ENCODE peak calls at places on chromosome 14, in four cellular contexts. S is posterior vena cava, A is EH, H is NCI-H1092 treated with DMSO at 0.1 percent for 48 hours. V is an unnamed sample.

GRCh38 chr14:69041783-69042182 is 62.7 kb upstream of the ACTN1 start:
- DNase-seq in S (no peak), H (no peak), A (no peak), V (no peak)

GRCh38 chr14:104289485-104289884 is 151.1 kb downstream of the KIF26A start:
- DNase-seq in H (no peak), A (no peak), S (no peak), V (no peak)

GRCh38 chr14:31949709-31950108 is 127.4 kb upstream of the ARHGAP5 start:
- DNase-seq in S (no peak), A (peak), H (no peak), V (no peak)

GRCh38 chr14:57390806-57391562 is 598 bp downstream of the NAA30 start:
- DNase-seq in A (peak), H (peak), S (peak), V (peak)

GRCh38 chr14:104970231-104971068 is 7.7 kb downstream of the AHNAK2 start:
- DNase-seq in A (peak), H (no peak), S (peak), V (no peak)

GRCh38 chr14:86541969-86542368 is 1012.0 kb downstream of the FLRT2 start:
- DNase-seq in A (no peak), S (no peak), H (no peak), V (no peak)

GRCh38 chr14:24013654-24014514 is 25.2 kb downstream of the DHRS4L2 start:
- DNase-seq in H (peak), S (no peak), A (peak), V (peak)

GRCh38 chr14:75531660-75532317 is 9.5 kb downstream of the BATF start:
- DNase-seq in H (no peak), A (peak), S (no peak), V (no peak)

GRCh38 chr14:71776463-71777359 is 155.5 kb upstream of the RGS6 start:
- DNase-seq in H (no peak), S (no peak), A (peak), V (no peak)

GRCh38 chr14:54686219-54686870 is 119.4 kb downstream of the SAMD4A start:
- DNase-seq in H (no peak), S (no peak), A (peak), V (no peak)

GRCh38 chr14:63770187-63770807 is 42.4 kb upstream of the SGPP1 start:
- DNase-seq in H (peak), S (no peak), A (peak), V (peak)

GRCh38 chr14:103889313-103890051 is 38.8 kb upstream of the TDRD9 start:
- DNase-seq in A (no peak), H (no peak), S (no peak), V (no peak)

GRCh38 chr14:50601405-50601804 is 41.5 kb downstream of the ATL1 start:
- DNase-seq in A (peak), S (no peak), H (no peak), V (no peak)

GRCh38 chr14:32497233-32497632 is 168.1 kb downstream of the AKAP6 start:
- DNase-seq in H (no peak), A (peak), S (no peak), V (no peak)

GRCh38 chr14:58131386-58131785 is 20.6 kb downstream of the ARMH4 start:
- DNase-seq in S (no peak), H (no peak), A (peak), V (no peak)

GRCh38 chr14:64218344-64219240 is 75.6 kb downstream of the ESR2 start:
- DNase-seq in A (peak), H (no peak), S (no peak), V (no peak)

GRCh38 chr14:90053044-90053443 is 8.8 kb upstream of the KCNK13 start:
- DNase-seq in H (no peak), A (peak), S (no peak), V (no peak)

GRCh38 chr14:64720190-64720589 is 16.0 kb downstream of the PLEKHG3 start:
- DNase-seq in S (no peak), H (no peak), A (peak), V (no peak)

GRCh38 chr14:70245026-70245425 is 56.3 kb upstream of the SLC8A3 start:
- DNase-seq in S (no peak), A (no peak), H (no peak), V (no peak)